ENCODE peak calls at places on chromosomes 5 and 9, in six cellular contexts. X, E, J, B, I and R are unnamed samples.

GRCh38 chr5:79772651-79773050 is 83.0 kb downstream of the CMYA5 start:
- DNase-seq in J (no peak), I (no peak), X (no peak), E (no peak), B (no peak), R (no peak)

GRCh38 chr9:69120380-69121154 is 53.5 kb upstream of the TJP2 start:
- DNase-seq in B (no peak), X (peak; percentile 81), I (no peak), E (peak; percentile 33), J (peak; percentile 91), R (no peak)

GRCh38 chr9:99112750-99113417 is 8.0 kb downstream of the TGFBR1 start:
- DNase-seq in I (no peak), X (no peak), B (no peak), J (no peak), E (no peak), R (no peak)

GRCh38 chr5:113142186-113142585 is 165.6 kb downstream of the DCP2 start:
- DNase-seq in E (no peak), B (no peak), I (no peak), X (no peak), J (no peak), R (no peak)

GRCh38 chr5:116738270-116738947 is 163.8 kb upstream of the SEMA6A start:
- DNase-seq in J (no peak), E (no peak), B (no peak), I (no peak), X (no peak), R (peak; percentile 37)

GRCh38 chr9:121538221-121538620 is 38.6 kb upstream of the GGTA1 start:
- DNase-seq in B (no peak), X (no peak), E (no peak), I (no peak), J (peak; percentile 36), R (peak; percentile 56)

GRCh38 chr5:120817044-120817985 is 353.2 kb downstream of the PRR16 start:
- DNase-seq in X (no peak), B (peak; percentile 31), E (no peak), J (peak; percentile 26), I (no peak), R (peak; percentile 2)

GRCh38 chr5:100900796-100901731 is 2.0 kb downstream of the ST8SIA4 start:
- DNase-seq in J (peak; percentile 67), X (no peak), E (no peak), I (peak; percentile 40), B (peak; percentile 15), R (no peak)

GRCh38 chr5:17918373-17919104 is 284.3 kb downstream of the TAF11L14 start:
- DNase-seq in J (peak; percentile 32), X (peak; percentile 19), I (no peak), B (no peak), E (no peak), R (no peak)

GRCh38 chr9:135931349-135931820 is 24.0 kb upstream of the CAMSAP1 start:
- DNase-seq in B (no peak), J (no peak), E (no peak), X (no peak), I (no peak), R (no peak)

GRCh38 chr9:8877753-8878494 is 1078.3 kb upstream of the DMAC1 start:
- DNase-seq in B (no peak), E (no peak), I (no peak), X (no peak), J (no peak), R (no peak)

GRCh38 chr9:109586993-109587392 is 88.9 kb upstream of the PTPN3 start:
- DNase-seq in B (no peak), X (no peak), J (no peak), E (no peak), I (no peak), R (no peak)

GRCh38 chr5:114780290-114780689 is 389.4 kb downstream of the TRIM36 start:
- DNase-seq in J (no peak), E (no peak), I (no peak), X (no peak), B (no peak), R (no peak)

GRCh38 chr5:36885566-36886485 is 9.3 kb downstream of the NIPBL start:
- DNase-seq in J (no peak), E (no peak), I (peak; percentile 22), X (no peak), B (no peak), R (no peak)

GRCh38 chr9:113934826-113935676 is 58.9 kb downstream of the ZNF618 start:
- DNase-seq in E (no peak), J (no peak), X (no peak), B (no peak), I (no peak), R (no peak)

GRCh38 chr5:142152383-142152730 is 43.8 kb downstream of the NDFIP1 start:
- DNase-seq in B (peak; percentile 40), X (no peak), E (no peak), J (no peak), I (no peak), R (no peak)

GRCh38 chr5:1062761-1063568 is 48.9 kb downstream of the SLC12A7 start:
- DNase-seq in E (no peak), B (no peak), J (no peak), X (no peak), I (no peak), R (peak; percentile 22)
- TF ChIP-seq USF2 in E (no peak), B (no peak), J (no peak), X (no peak), I (peak; percentile 30), R (no peak)

GRCh38 chr9:14014744-14015143 is 299.2 kb downstream of the NFIB start:
- DNase-seq in E (no peak), J (no peak), X (no peak), B (no peak), I (no peak), R (no peak)

GRCh38 chr9:14023285-14023684 is 290.7 kb downstream of the NFIB start:
- DNase-seq in X (no peak), J (no peak), B (no peak), E (no peak), I (no peak), R (no peak)

GRCh38 chr9:14021871-14022525 is 291.9 kb downstream of the NFIB start:
- DNase-seq in J (no peak), B (peak; percentile 21), I (no peak), X (no peak), E (no peak), R (no peak)

GRCh38 chr9:14014209-14014608 is 299.7 kb downstream of the NFIB start:
- DNase-seq in J (no peak), E (no peak), X (no peak), I (no peak), B (no peak), R (no peak)

GRCh38 chr9:14018061-14018460 is 295.9 kb downstream of the NFIB start:
- DNase-seq in X (no peak), J (no peak), E (no peak), I (no peak), B (peak; percentile 47), R (no peak)
- TF ChIP-seq USF2 in X (no peak), J (no peak), E (no peak), I (no peak), B (no peak), R (no peak)

DNA sequence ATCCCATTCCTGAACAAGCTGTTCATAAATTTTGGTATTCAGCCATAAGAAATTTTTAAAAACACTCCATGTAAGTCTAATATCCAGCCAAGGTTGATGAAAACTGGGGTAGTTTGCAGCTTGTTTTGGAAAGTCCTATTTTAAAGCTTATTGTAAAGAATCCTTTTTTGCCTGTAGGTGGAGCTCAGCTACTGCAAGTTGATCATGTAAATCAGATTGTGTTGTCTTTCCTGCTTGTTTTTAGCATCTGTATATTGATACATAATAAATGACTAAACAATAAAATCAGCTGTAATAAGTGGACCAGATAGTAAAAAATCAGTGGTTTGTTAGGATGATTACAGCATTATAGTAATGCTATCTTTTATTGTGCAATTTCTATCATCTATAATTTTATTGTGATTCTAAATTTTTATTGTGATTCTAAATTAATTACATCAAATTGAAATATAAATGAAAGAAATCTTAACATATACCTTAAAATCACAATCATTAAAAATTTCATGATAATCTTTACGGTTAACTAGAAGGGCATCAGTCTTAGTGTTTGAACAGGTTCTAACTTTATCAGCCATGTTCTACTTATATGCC is 42.4 kb downstream of the CWC27 start:
- DNase-seq in X (no peak), B (peak; percentile 81), I (peak; percentile 56), E (peak; percentile 17), J (no peak), R (peak; percentile 9)
- TF ChIP-seq USF2 in X (no peak), B (no peak), I (no peak), E (no peak), J (no peak), R (no peak)

DNA sequence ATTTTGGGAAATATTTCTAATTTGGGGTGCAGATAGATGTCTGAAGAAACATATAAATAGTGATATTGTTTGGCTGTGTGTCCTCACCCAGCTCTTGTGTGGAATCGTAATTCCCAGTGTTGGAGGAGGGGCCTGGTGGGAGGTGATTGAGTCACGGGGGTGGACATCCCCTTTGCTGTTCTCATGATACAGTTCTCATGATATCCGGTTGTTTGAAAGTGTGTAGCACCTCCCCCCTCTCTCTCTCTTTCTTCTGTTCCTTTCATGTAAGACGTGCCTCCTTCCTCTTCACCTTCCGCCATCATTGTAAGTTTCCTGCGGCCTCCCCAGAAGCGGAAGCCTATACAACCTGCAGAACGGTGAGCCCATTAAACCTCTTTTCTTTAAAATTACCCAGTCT is 11.4 kb upstream of the ADAMTS16 start:
- DNase-seq in E (no peak), J (no peak), B (no peak), I (no peak), X (no peak), R (no peak)
- TF ChIP-seq USF2 in E (no peak), J (no peak), B (no peak), I (no peak), X (no peak), R (no peak)

DNA sequence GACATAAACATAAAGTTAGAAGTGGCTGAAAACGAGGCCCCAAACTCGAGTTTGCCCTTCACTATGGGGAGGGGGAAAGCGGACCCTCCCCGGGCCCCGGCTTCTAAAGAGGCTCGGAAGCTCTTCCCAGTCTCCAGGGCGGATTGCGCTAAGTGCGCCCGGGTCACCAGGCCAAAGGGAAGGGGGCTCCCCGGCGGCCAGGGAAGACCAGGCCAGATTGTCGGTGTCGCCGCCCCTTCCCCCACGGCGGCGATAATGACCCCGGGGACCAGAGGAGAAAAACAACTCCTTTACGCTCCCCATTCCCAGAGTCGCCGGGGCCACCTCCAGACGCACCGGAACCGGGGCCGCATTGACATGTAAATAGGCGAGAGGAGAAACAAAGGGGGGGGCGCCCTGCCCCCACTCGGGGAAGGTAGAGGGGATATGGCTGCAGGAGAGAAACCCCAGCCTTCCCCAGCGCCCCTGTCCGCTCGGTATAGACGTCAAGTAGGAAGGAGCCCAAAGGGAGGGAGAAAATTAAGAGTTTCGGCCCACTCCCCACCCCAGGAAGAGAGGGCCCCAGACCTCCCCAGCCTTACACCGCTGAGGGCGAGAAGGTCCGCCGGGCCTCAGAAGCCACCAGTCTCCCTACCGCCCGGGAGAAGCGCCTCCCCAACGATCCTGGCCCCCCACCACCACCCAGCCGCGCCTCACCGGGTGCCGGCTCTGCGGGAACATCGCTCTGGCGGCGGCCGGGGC is 1.7 kb downstream of the TLE1 start:
- DNase-seq in I (no peak), B (no peak), J (peak; percentile 86), E (peak; percentile 24), X (no peak), R (peak; percentile 68)
- TF ChIP-seq USF2 in I (no peak), B (no peak), J (no peak), E (no peak), X (no peak), R (no peak)

GRCh38 chr5:13606051-13606450 is 338.4 kb downstream of the DNAH5 start:
- DNase-seq in E (peak; percentile 31), I (no peak), X (no peak), J (no peak), B (peak; percentile 42), R (no peak)
- TF ChIP-seq USF2 in E (no peak), I (no peak), X (no peak), J (no peak), B (no peak), R (no peak)